ENCODE peak calls at places on chromosomes 3 and 15, in eight cellular contexts. U is T-helper 1 cell; J is stimulated activated naive CD4-positive, alpha-beta T cell treated with Interleukin-2 at 50 U/mL for 16 hours; Y is heart right ventricle; B is NCI-H1930; S is COLO829; V is GM03348; F is hepatocyte. D is an unnamed sample.

GRCh38 chr15:92117301-92117731 is 263.8 kb downstream of the SLCO3A1 start:
- DNase-seq in F (no peak), S (no peak), U (no peak), V (peak), B (no peak), Y (peak), J (no peak), D (no peak)

GRCh38 chr3:65596511-65597224 is 442.1 kb downstream of the MAGI1 start:
- DNase-seq in U (no peak), F (no peak), S (no peak), V (no peak), Y (no peak), B (no peak), J (no peak), D (no peak)

GRCh38 chr3:38579146-38579545 is 70.3 kb downstream of the SCN5A start:
- DNase-seq in Y (peak), J (no peak), B (no peak), U (no peak), S (no peak), V (no peak), F (no peak), D (no peak)

GRCh38 chr3:100650651-100651611 is 41.5 kb downstream of the ADGRG7 start:
- DNase-seq in U (no peak), J (no peak), Y (no peak), B (no peak), V (peak), S (no peak), F (no peak), D (no peak)

GRCh38 chr3:96977671-96978070 is 163.3 kb downstream of the EPHA6 start:
- DNase-seq in B (no peak), F (no peak), S (no peak), J (no peak), Y (no peak), V (no peak), U (no peak), D (no peak)

GRCh38 chr3:172591876-172592771 is 68.9 kb upstream of the TNFSF10 start:
- DNase-seq in S (no peak), B (no peak), U (peak), V (no peak), F (no peak), J (peak), Y (no peak), D (no peak)

GRCh38 chr3:29937185-29937584 is 656.3 kb downstream of the RBMS3 start:
- DNase-seq in S (no peak), J (no peak), V (no peak), Y (no peak), F (no peak), U (no peak), B (no peak), D (no peak)

GRCh38 chr15:61299060-61299763 is 70.1 kb upstream of the RORA start:
- DNase-seq in V (no peak), J (no peak), F (no peak), S (no peak), Y (no peak), U (no peak), B (no peak), D (no peak)

GRCh38 chr3:188389711-188390346 is 235.9 kb downstream of the LPP start:
- DNase-seq in Y (peak), F (no peak), U (no peak), J (peak), B (no peak), V (no peak), S (no peak), D (no peak)

GRCh38 chr3:78096488-78097255 is 1056.8 kb downstream of the ROBO2 start:
- DNase-seq in J (no peak), S (no peak), B (no peak), F (no peak), Y (no peak), U (no peak), V (no peak), D (no peak)

GRCh38 chr15:64836023-64836536 is 5.6 kb upstream of the PLEKHO2 start:
- DNase-seq in U (no peak), J (no peak), F (no peak), B (no peak), V (no peak), Y (no peak), S (no peak), D (no peak)